ENCODE peak calls at places on chromosome 3, in seven cellular contexts. One of them, this sample, is unnamed.

GRCh38 chr3:16513141-16514020 is at the start of gene RFTN1:
- DNase-seq in fibroblast of the aortic adventitia: peak
- DNase-seq in coronary artery: no peak
- DNase-seq in neural progenitor cell: peak
- DNase-seq in RWPE2: no peak
- DNase-seq in astrocyte of the spinal cord: peak
- DNase-seq in choroid plexus epithelial cell: peak
- DNase-seq in this sample: no peak

GRCh38 chr3:72559377-72559776 is 288.9 kb downstream of the SHQ1 start:
- DNase-seq in fibroblast of the aortic adventitia: no peak
- DNase-seq in coronary artery: no peak
- DNase-seq in neural progenitor cell: no peak
- DNase-seq in RWPE2: no peak
- DNase-seq in astrocyte of the spinal cord: no peak
- DNase-seq in choroid plexus epithelial cell: no peak
- DNase-seq in this sample: no peak

GRCh38 chr3:172918165-172918564 is 167.6 kb downstream of the ECT2 start:
- DNase-seq in fibroblast of the aortic adventitia: peak
- DNase-seq in coronary artery: no peak
- DNase-seq in neural progenitor cell: no peak
- DNase-seq in RWPE2: no peak
- DNase-seq in astrocyte of the spinal cord: peak
- DNase-seq in choroid plexus epithelial cell: peak
- DNase-seq in this sample: no peak

GRCh38 chr3:37308247-37308646 is 133.9 kb upstream of the LRRFIP2 start:
- DNase-seq in fibroblast of the aortic adventitia: peak
- DNase-seq in coronary artery: no peak
- DNase-seq in neural progenitor cell: peak
- DNase-seq in RWPE2: no peak
- DNase-seq in astrocyte of the spinal cord: peak
- DNase-seq in choroid plexus epithelial cell: peak
- DNase-seq in this sample: peak

GRCh38 chr3:107938128-107938527 is 152.7 kb downstream of the CD47 start:
- DNase-seq in fibroblast of the aortic adventitia: peak
- DNase-seq in coronary artery: no peak
- DNase-seq in neural progenitor cell: peak
- DNase-seq in RWPE2: no peak
- DNase-seq in astrocyte of the spinal cord: peak
- DNase-seq in choroid plexus epithelial cell: peak
- DNase-seq in this sample: peak

GRCh38 chr3:49638445-49638844 is 35.7 kb upstream of the APEH start:
- DNase-seq in fibroblast of the aortic adventitia: peak
- DNase-seq in coronary artery: no peak
- DNase-seq in neural progenitor cell: no peak
- DNase-seq in RWPE2: peak
- DNase-seq in astrocyte of the spinal cord: peak
- DNase-seq in choroid plexus epithelial cell: peak
- DNase-seq in this sample: no peak

GRCh38 chr3:116342499-116342898 is 102.8 kb downstream of the LSAMP start:
- DNase-seq in fibroblast of the aortic adventitia: no peak
- DNase-seq in coronary artery: no peak
- DNase-seq in neural progenitor cell: no peak
- DNase-seq in RWPE2: no peak
- DNase-seq in astrocyte of the spinal cord: no peak
- DNase-seq in choroid plexus epithelial cell: no peak
- DNase-seq in this sample: no peak

GRCh38 chr3:111749171-111750170 is 109.6 kb upstream of the PHLDB2 start:
- DNase-seq in fibroblast of the aortic adventitia: no peak
- DNase-seq in coronary artery: no peak
- DNase-seq in neural progenitor cell: no peak
- DNase-seq in RWPE2: no peak
- DNase-seq in astrocyte of the spinal cord: no peak
- DNase-seq in choroid plexus epithelial cell: no peak
- DNase-seq in this sample: peak

GRCh38 chr3:98777801-98778220 is 14.7 kb downstream of the ST3GAL6 start:
- DNase-seq in fibroblast of the aortic adventitia: peak
- DNase-seq in coronary artery: no peak
- DNase-seq in neural progenitor cell: no peak
- DNase-seq in RWPE2: no peak
- DNase-seq in astrocyte of the spinal cord: peak
- DNase-seq in choroid plexus epithelial cell: peak
- DNase-seq in this sample: no peak

GRCh38 chr3:143188881-143189280 is 69.3 kb downstream of the CHST2 start:
- DNase-seq in fibroblast of the aortic adventitia: no peak
- DNase-seq in coronary artery: no peak
- DNase-seq in neural progenitor cell: no peak
- DNase-seq in RWPE2: no peak
- DNase-seq in astrocyte of the spinal cord: no peak
- DNase-seq in choroid plexus epithelial cell: no peak
- DNase-seq in this sample: no peak

GRCh38 chr3:101120039-101120438 is 126.8 kb upstream of the ABI3BP start:
- DNase-seq in fibroblast of the aortic adventitia: peak
- DNase-seq in coronary artery: no peak
- DNase-seq in neural progenitor cell: no peak
- DNase-seq in RWPE2: no peak
- DNase-seq in astrocyte of the spinal cord: no peak
- DNase-seq in choroid plexus epithelial cell: peak
- DNase-seq in this sample: no peak

GRCh38 chr3:138114988-138115971 is at the start of gene DZIP1L:
- DNase-seq in fibroblast of the aortic adventitia: peak
- DNase-seq in coronary artery: peak
- DNase-seq in neural progenitor cell: peak
- DNase-seq in RWPE2: no peak
- DNase-seq in astrocyte of the spinal cord: peak
- DNase-seq in choroid plexus epithelial cell: peak
- DNase-seq in this sample: peak

GRCh38 chr3:66404903-66405700 is 95.7 kb downstream of the LRIG1 start:
- DNase-seq in fibroblast of the aortic adventitia: no peak
- DNase-seq in coronary artery: peak
- DNase-seq in neural progenitor cell: no peak
- DNase-seq in RWPE2: no peak
- DNase-seq in astrocyte of the spinal cord: no peak
- DNase-seq in choroid plexus epithelial cell: no peak
- DNase-seq in this sample: no peak

GRCh38 chr3:187615630-187616029 is 54.6 kb downstream of the SST start:
- DNase-seq in fibroblast of the aortic adventitia: no peak
- DNase-seq in coronary artery: no peak
- DNase-seq in neural progenitor cell: no peak
- DNase-seq in RWPE2: no peak
- DNase-seq in astrocyte of the spinal cord: no peak
- DNase-seq in choroid plexus epithelial cell: no peak
- DNase-seq in this sample: no peak

GRCh38 chr3:13109516-13109915 is 36.3 kb upstream of the IQSEC1 start:
- DNase-seq in fibroblast of the aortic adventitia: no peak
- DNase-seq in coronary artery: peak
- DNase-seq in neural progenitor cell: no peak
- DNase-seq in RWPE2: no peak
- DNase-seq in astrocyte of the spinal cord: no peak
- DNase-seq in choroid plexus epithelial cell: no peak
- DNase-seq in this sample: no peak

GRCh38 chr3:100400424-100400781 is 486 bp downstream of the TOMM70 start:
- DNase-seq in fibroblast of the aortic adventitia: peak
- DNase-seq in coronary artery: no peak
- DNase-seq in neural progenitor cell: no peak
- DNase-seq in RWPE2: no peak
- DNase-seq in astrocyte of the spinal cord: peak
- DNase-seq in choroid plexus epithelial cell: no peak
- DNase-seq in this sample: peak

GRCh38 chr3:4722103-4722502 is 229.0 kb downstream of the ITPR1 start:
- DNase-seq in fibroblast of the aortic adventitia: peak
- DNase-seq in coronary artery: no peak
- DNase-seq in neural progenitor cell: no peak
- DNase-seq in RWPE2: no peak
- DNase-seq in astrocyte of the spinal cord: peak
- DNase-seq in choroid plexus epithelial cell: peak
- DNase-seq in this sample: peak

GRCh38 chr3:78665776-78666457 is 1101.9 kb downstream of the ROBO1 start:
- DNase-seq in fibroblast of the aortic adventitia: no peak
- DNase-seq in coronary artery: no peak
- DNase-seq in neural progenitor cell: no peak
- DNase-seq in RWPE2: no peak
- DNase-seq in astrocyte of the spinal cord: no peak
- DNase-seq in choroid plexus epithelial cell: no peak
- DNase-seq in this sample: peak

GRCh38 chr3:107861904-107862303 is 228.9 kb downstream of the CD47 start:
- DNase-seq in fibroblast of the aortic adventitia: no peak
- DNase-seq in coronary artery: no peak
- DNase-seq in neural progenitor cell: no peak
- DNase-seq in RWPE2: no peak
- DNase-seq in astrocyte of the spinal cord: no peak
- DNase-seq in choroid plexus epithelial cell: no peak
- DNase-seq in this sample: no peak

GRCh38 chr3:39267631-39268553 is 11.9 kb downstream of the CX3CR1 start:
- DNase-seq in fibroblast of the aortic adventitia: no peak
- DNase-seq in coronary artery: no peak
- DNase-seq in neural progenitor cell: no peak
- DNase-seq in RWPE2: no peak
- DNase-seq in astrocyte of the spinal cord: no peak
- DNase-seq in choroid plexus epithelial cell: no peak
- DNase-seq in this sample: no peak

GRCh38 chr3:43785551-43785950 is 94.8 kb downstream of the ABHD5 start:
- DNase-seq in fibroblast of the aortic adventitia: no peak
- DNase-seq in coronary artery: peak
- DNase-seq in neural progenitor cell: no peak
- DNase-seq in RWPE2: no peak
- DNase-seq in astrocyte of the spinal cord: no peak
- DNase-seq in choroid plexus epithelial cell: no peak
- DNase-seq in this sample: no peak

GRCh38 chr3:138824114-138824506 is 10.6 kb downstream of the PIK3CB start:
- DNase-seq in fibroblast of the aortic adventitia: no peak
- DNase-seq in coronary artery: no peak
- DNase-seq in neural progenitor cell: peak
- DNase-seq in RWPE2: no peak
- DNase-seq in astrocyte of the spinal cord: no peak
- DNase-seq in choroid plexus epithelial cell: no peak
- DNase-seq in this sample: peak

GRCh38 chr3:178537123-178537754 is 1.0 kb downstream of the KCNMB2 start:
- DNase-seq in fibroblast of the aortic adventitia: no peak
- DNase-seq in coronary artery: no peak
- DNase-seq in neural progenitor cell: no peak
- DNase-seq in RWPE2: no peak
- DNase-seq in astrocyte of the spinal cord: no peak
- DNase-seq in choroid plexus epithelial cell: no peak
- DNase-seq in this sample: no peak

GRCh38 chr3:71464613-71465012 is 118.9 kb downstream of the FOXP1 start:
- DNase-seq in fibroblast of the aortic adventitia: no peak
- DNase-seq in coronary artery: no peak
- DNase-seq in neural progenitor cell: no peak
- DNase-seq in RWPE2: no peak
- DNase-seq in astrocyte of the spinal cord: no peak
- DNase-seq in choroid plexus epithelial cell: no peak
- DNase-seq in this sample: no peak

GRCh38 chr3:111944377-111944776 is 34.4 kb upstream of the ABHD10 start:
- DNase-seq in fibroblast of the aortic adventitia: no peak
- DNase-seq in coronary artery: no peak
- DNase-seq in neural progenitor cell: no peak
- DNase-seq in RWPE2: no peak
- DNase-seq in astrocyte of the spinal cord: no peak
- DNase-seq in choroid plexus epithelial cell: no peak
- DNase-seq in this sample: no peak

GRCh38 chr3:138935505-138935863 is 11.5 kb downstream of the FOXL2 start:
- DNase-seq in fibroblast of the aortic adventitia: no peak
- DNase-seq in coronary artery: no peak
- DNase-seq in neural progenitor cell: no peak
- DNase-seq in RWPE2: no peak
- DNase-seq in astrocyte of the spinal cord: no peak
- DNase-seq in choroid plexus epithelial cell: no peak
- DNase-seq in this sample: no peak

DNA sequence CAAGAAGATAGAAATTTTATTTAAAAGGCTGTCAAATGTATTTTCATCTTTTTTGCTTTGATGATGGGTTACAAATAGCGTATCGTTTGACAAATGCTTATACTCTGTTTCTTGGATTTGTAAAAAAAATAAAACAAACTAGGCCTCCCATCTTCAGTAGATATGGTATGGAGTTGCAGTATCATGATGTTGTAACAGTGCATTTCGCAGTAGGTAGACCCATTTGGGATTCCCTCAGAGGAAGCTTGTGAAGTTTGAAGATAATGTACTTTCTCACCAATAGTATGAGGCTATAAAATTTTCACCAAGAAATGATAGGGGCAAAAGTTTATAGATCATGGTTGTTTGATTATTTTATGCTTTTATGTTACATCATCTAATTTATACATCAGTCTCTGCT is 10.7 kb downstream of the MBNL1 start:
- DNase-seq in fibroblast of the aortic adventitia: no peak
- DNase-seq in coronary artery: no peak
- DNase-seq in neural progenitor cell: no peak
- DNase-seq in RWPE2: no peak
- DNase-seq in astrocyte of the spinal cord: no peak
- DNase-seq in choroid plexus epithelial cell: no peak
- DNase-seq in this sample: no peak
- H3K4me3 ChIP-seq in fibroblast of the aortic adventitia: no peak
- H3K4me3 ChIP-seq in coronary artery: peak
- H3K4me3 ChIP-seq in neural progenitor cell: no peak
- H3K4me3 ChIP-seq in RWPE2: no peak
- H3K4me3 ChIP-seq in astrocyte of the spinal cord: no peak
- H3K4me3 ChIP-seq in choroid plexus epithelial cell: no peak
- H3K4me3 ChIP-seq in this sample: no peak

GRCh38 chr3:32835049-32835371 is 17.2 kb downstream of the TRIM71 start:
- DNase-seq in fibroblast of the aortic adventitia: no peak
- DNase-seq in coronary artery: no peak
- DNase-seq in neural progenitor cell: no peak
- DNase-seq in RWPE2: no peak
- DNase-seq in astrocyte of the spinal cord: no peak
- DNase-seq in choroid plexus epithelial cell: no peak
- DNase-seq in this sample: no peak
- H3K4me3 ChIP-seq in fibroblast of the aortic adventitia: no peak
- H3K4me3 ChIP-seq in coronary artery: no peak
- H3K4me3 ChIP-seq in neural progenitor cell: peak
- H3K4me3 ChIP-seq in RWPE2: no peak
- H3K4me3 ChIP-seq in astrocyte of the spinal cord: no peak
- H3K4me3 ChIP-seq in choroid plexus epithelial cell: no peak
- H3K4me3 ChIP-seq in this sample: no peak

DNA sequence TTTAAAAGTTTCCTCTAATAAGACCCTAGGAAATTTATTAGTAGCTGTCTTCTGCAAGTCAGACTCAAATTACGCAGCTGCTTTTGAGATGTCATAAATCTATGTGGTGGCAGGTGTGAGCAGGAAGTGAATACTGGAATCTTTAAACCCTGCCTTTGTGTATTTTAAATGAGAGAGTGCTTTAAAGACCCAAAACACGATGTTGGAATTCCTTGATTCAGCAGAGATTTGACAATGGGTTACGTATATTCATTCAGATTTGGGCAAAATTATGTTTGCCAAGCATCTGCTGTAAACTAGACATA is 160.1 kb downstream of the RBMS3 start:
- DNase-seq in fibroblast of the aortic adventitia: no peak
- DNase-seq in coronary artery: no peak
- DNase-seq in neural progenitor cell: no peak
- DNase-seq in RWPE2: no peak
- DNase-seq in astrocyte of the spinal cord: no peak
- DNase-seq in choroid plexus epithelial cell: no peak
- DNase-seq in this sample: no peak
- H3K4me3 ChIP-seq in fibroblast of the aortic adventitia: no peak
- H3K4me3 ChIP-seq in coronary artery: no peak
- H3K4me3 ChIP-seq in neural progenitor cell: no peak
- H3K4me3 ChIP-seq in RWPE2: no peak
- H3K4me3 ChIP-seq in astrocyte of the spinal cord: no peak
- H3K4me3 ChIP-seq in choroid plexus epithelial cell: no peak
- H3K4me3 ChIP-seq in this sample: peak

GRCh38 chr3:197752107-197752506 is 2.4 kb downstream of the FYTTD1 start:
- DNase-seq in fibroblast of the aortic adventitia: no peak
- DNase-seq in coronary artery: no peak
- DNase-seq in neural progenitor cell: no peak
- DNase-seq in RWPE2: no peak
- DNase-seq in astrocyte of the spinal cord: no peak
- DNase-seq in choroid plexus epithelial cell: no peak
- DNase-seq in this sample: no peak
- H3K4me3 ChIP-seq in fibroblast of the aortic adventitia: peak
- H3K4me3 ChIP-seq in coronary artery: no peak
- H3K4me3 ChIP-seq in neural progenitor cell: no peak
- H3K4me3 ChIP-seq in RWPE2: peak
- H3K4me3 ChIP-seq in astrocyte of the spinal cord: no peak
- H3K4me3 ChIP-seq in choroid plexus epithelial cell: no peak
- H3K4me3 ChIP-seq in this sample: no peak